ENCODE peak calls at places on chromosomes 7 and 10, in seven cellular contexts. One of them, this sample, is unnamed.
A peak's percentile ranks its signal among the peaks of the same experiment; 100 is the strongest.

GRCh38 chr7:28076421-28077163 is 104.0 kb downstream of the JAZF1 start:
- DNase-seq in H1: no peak
- DNase-seq in H9: no peak
- DNase-seq in IMR-90: no peak
- DNase-seq in mesendoderm: no peak
- DNase-seq in mesenchymal stem cell: peak; percentile 60
- DNase-seq in trophoblast cell: no peak
- DNase-seq in this sample: no peak

GRCh38 chr10:99695761-99696160 is 36.2 kb downstream of the COX15 start:
- DNase-seq in H1: no peak
- DNase-seq in H9: no peak
- DNase-seq in IMR-90: peak; percentile 72
- DNase-seq in mesendoderm: no peak
- DNase-seq in mesenchymal stem cell: no peak
- DNase-seq in trophoblast cell: no peak
- DNase-seq in this sample: no peak

GRCh38 chr7:157318015-157318706 is 18.6 kb upstream of the DNAJB6 start:
- DNase-seq in H1: no peak
- DNase-seq in H9: no peak
- DNase-seq in IMR-90: peak; percentile 71
- DNase-seq in mesendoderm: no peak
- DNase-seq in mesenchymal stem cell: peak; percentile 33
- DNase-seq in trophoblast cell: peak; percentile 50
- DNase-seq in this sample: no peak

GRCh38 chr10:101829561-101830315 is 11.5 kb upstream of the OGA start:
- DNase-seq in H1: peak; percentile 78
- DNase-seq in H9: peak; percentile 92
- DNase-seq in IMR-90: no peak
- DNase-seq in mesendoderm: peak; percentile 82
- DNase-seq in mesenchymal stem cell: no peak
- DNase-seq in trophoblast cell: no peak
- DNase-seq in this sample: peak; percentile 70

GRCh38 chr7:150970424-150970823 is 7.7 kb downstream of the KCNH2 start:
- DNase-seq in H1: no peak
- DNase-seq in H9: no peak
- DNase-seq in IMR-90: no peak
- DNase-seq in mesendoderm: no peak
- DNase-seq in mesenchymal stem cell: no peak
- DNase-seq in trophoblast cell: no peak
- DNase-seq in this sample: no peak

GRCh38 chr7:149450821-149451220 is 10.0 kb downstream of the ZNF777 start:
- DNase-seq in H1: no peak
- DNase-seq in H9: no peak
- DNase-seq in IMR-90: no peak
- DNase-seq in mesendoderm: no peak
- DNase-seq in mesenchymal stem cell: no peak
- DNase-seq in trophoblast cell: no peak
- DNase-seq in this sample: no peak

GRCh38 chr7:1445341-1445740 is 13.9 kb downstream of the MICALL2 start:
- DNase-seq in H1: no peak
- DNase-seq in H9: no peak
- DNase-seq in IMR-90: no peak
- DNase-seq in mesendoderm: no peak
- DNase-seq in mesenchymal stem cell: no peak
- DNase-seq in trophoblast cell: no peak
- DNase-seq in this sample: no peak

GRCh38 chr7:91892821-91893340 is 12.4 kb upstream of the MTERF1 start:
- DNase-seq in H1: no peak
- DNase-seq in H9: no peak
- DNase-seq in IMR-90: peak; percentile 53
- DNase-seq in mesendoderm: peak; percentile 44
- DNase-seq in mesenchymal stem cell: peak; percentile 39
- DNase-seq in trophoblast cell: no peak
- DNase-seq in this sample: peak; percentile 73

GRCh38 chr10:4498763-4499251 is 327.2 kb upstream of the AKR1E2 start:
- DNase-seq in H1: no peak
- DNase-seq in H9: no peak
- DNase-seq in IMR-90: peak; percentile 94
- DNase-seq in mesendoderm: no peak
- DNase-seq in mesenchymal stem cell: peak; percentile 83
- DNase-seq in trophoblast cell: no peak
- DNase-seq in this sample: no peak

GRCh38 chr10:74011762-74012161 is 13.8 kb downstream of the VCL start:
- DNase-seq in H1: no peak
- DNase-seq in H9: no peak
- DNase-seq in IMR-90: peak; percentile 89
- DNase-seq in mesendoderm: no peak
- DNase-seq in mesenchymal stem cell: peak; percentile 89
- DNase-seq in trophoblast cell: no peak
- DNase-seq in this sample: no peak

GRCh38 chr10:46270086-46270811 is 16.5 kb upstream of the ANTXRL start:
- DNase-seq in H1: no peak
- DNase-seq in H9: peak; percentile 20
- DNase-seq in IMR-90: no peak
- DNase-seq in mesendoderm: no peak
- DNase-seq in mesenchymal stem cell: no peak
- DNase-seq in trophoblast cell: no peak
- DNase-seq in this sample: no peak

GRCh38 chr10:42475168-42476098 is 162.9 kb downstream of the ZNF33B start:
- DNase-seq in H1: no peak
- DNase-seq in H9: no peak
- DNase-seq in IMR-90: peak; percentile 16
- DNase-seq in mesendoderm: no peak
- DNase-seq in mesenchymal stem cell: no peak
- DNase-seq in trophoblast cell: peak; percentile 5
- DNase-seq in this sample: no peak

GRCh38 chr7:82699773-82700186 is 256.2 kb upstream of the CACNA2D1 start:
- DNase-seq in H1: no peak
- DNase-seq in H9: no peak
- DNase-seq in IMR-90: peak; percentile 54
- DNase-seq in mesendoderm: peak; percentile 79
- DNase-seq in mesenchymal stem cell: peak; percentile 32
- DNase-seq in trophoblast cell: peak; percentile 70
- DNase-seq in this sample: no peak

GRCh38 chr7:99268361-99268908 is 4.2 kb upstream of the MYH16 start:
- DNase-seq in H1: no peak
- DNase-seq in H9: no peak
- DNase-seq in IMR-90: no peak
- DNase-seq in mesendoderm: no peak
- DNase-seq in mesenchymal stem cell: no peak
- DNase-seq in trophoblast cell: no peak
- DNase-seq in this sample: no peak

GRCh38 chr7:111255576-111255975 is 164.6 kb downstream of the LRRN3 start:
- DNase-seq in H1: no peak
- DNase-seq in H9: no peak
- DNase-seq in IMR-90: no peak
- DNase-seq in mesendoderm: no peak
- DNase-seq in mesenchymal stem cell: no peak
- DNase-seq in trophoblast cell: no peak
- DNase-seq in this sample: no peak

GRCh38 chr7:98282727-98283126 is 1.2 kb downstream of the BRI3 start:
- DNase-seq in H1: no peak
- DNase-seq in H9: no peak
- DNase-seq in IMR-90: no peak
- DNase-seq in mesendoderm: no peak
- DNase-seq in mesenchymal stem cell: peak; percentile 31
- DNase-seq in trophoblast cell: no peak
- DNase-seq in this sample: no peak

GRCh38 chr7:82247814-82248433 is 195.7 kb downstream of the CACNA2D1 start:
- DNase-seq in H1: no peak
- DNase-seq in H9: no peak
- DNase-seq in IMR-90: peak; percentile 7
- DNase-seq in mesendoderm: peak; percentile 39
- DNase-seq in mesenchymal stem cell: no peak
- DNase-seq in trophoblast cell: no peak
- DNase-seq in this sample: no peak

GRCh38 chr10:116274141-116274861 is 1.3 kb upstream of the GFRA1 start:
- DNase-seq in H1: peak; percentile 66
- DNase-seq in H9: peak; percentile 57
- DNase-seq in IMR-90: no peak
- DNase-seq in mesendoderm: peak; percentile 46
- DNase-seq in mesenchymal stem cell: peak; percentile 55
- DNase-seq in trophoblast cell: no peak
- DNase-seq in this sample: peak; percentile 41

GRCh38 chr7:99372275-99373085 is 2.0 kb upstream of the ARPC1B start:
- DNase-seq in H1: no peak
- DNase-seq in H9: no peak
- DNase-seq in IMR-90: peak; percentile 47
- DNase-seq in mesendoderm: no peak
- DNase-seq in mesenchymal stem cell: peak; percentile 57
- DNase-seq in trophoblast cell: peak; percentile 88
- DNase-seq in this sample: no peak

GRCh38 chr10:43871545-43871944 is 222.9 kb upstream of the ZNF32 start:
- DNase-seq in H1: peak; percentile 30
- DNase-seq in H9: no peak
- DNase-seq in IMR-90: no peak
- DNase-seq in mesendoderm: no peak
- DNase-seq in mesenchymal stem cell: no peak
- DNase-seq in trophoblast cell: no peak
- DNase-seq in this sample: no peak

GRCh38 chr10:43872644-43873043 is 224.0 kb upstream of the ZNF32 start:
- DNase-seq in H1: peak; percentile 14
- DNase-seq in H9: no peak
- DNase-seq in IMR-90: no peak
- DNase-seq in mesendoderm: no peak
- DNase-seq in mesenchymal stem cell: no peak
- DNase-seq in trophoblast cell: no peak
- DNase-seq in this sample: no peak

GRCh38 chr10:43868952-43869351 is 220.3 kb upstream of the ZNF32 start:
- DNase-seq in H1: peak; percentile 16
- DNase-seq in H9: no peak
- DNase-seq in IMR-90: no peak
- DNase-seq in mesendoderm: no peak
- DNase-seq in mesenchymal stem cell: no peak
- DNase-seq in trophoblast cell: no peak
- DNase-seq in this sample: no peak

GRCh38 chr10:43869669-43870322 is 221.1 kb upstream of the ZNF32 start:
- DNase-seq in H1: peak; percentile 24
- DNase-seq in H9: no peak
- DNase-seq in IMR-90: no peak
- DNase-seq in mesendoderm: no peak
- DNase-seq in mesenchymal stem cell: no peak
- DNase-seq in trophoblast cell: no peak
- DNase-seq in this sample: no peak

GRCh38 chr10:43871004-43871439 is 222.3 kb upstream of the ZNF32 start:
- DNase-seq in H1: peak; percentile 37
- DNase-seq in H9: no peak
- DNase-seq in IMR-90: no peak
- DNase-seq in mesendoderm: no peak
- DNase-seq in mesenchymal stem cell: no peak
- DNase-seq in trophoblast cell: no peak
- DNase-seq in this sample: no peak
- H2BK5ac ChIP-seq in H1: no peak overlapping the region
- H2BK5ac ChIP-seq in H9: no peak overlapping the region
- H2BK5ac ChIP-seq in IMR-90: peak overlapping the region; percentile 15
- H2BK5ac ChIP-seq in mesendoderm: no peak overlapping the region
- H2BK5ac ChIP-seq in mesenchymal stem cell: no peak overlapping the region
- H2BK5ac ChIP-seq in trophoblast cell: no peak overlapping the region
- H2BK5ac ChIP-seq in this sample: no peak overlapping the region

DNA sequence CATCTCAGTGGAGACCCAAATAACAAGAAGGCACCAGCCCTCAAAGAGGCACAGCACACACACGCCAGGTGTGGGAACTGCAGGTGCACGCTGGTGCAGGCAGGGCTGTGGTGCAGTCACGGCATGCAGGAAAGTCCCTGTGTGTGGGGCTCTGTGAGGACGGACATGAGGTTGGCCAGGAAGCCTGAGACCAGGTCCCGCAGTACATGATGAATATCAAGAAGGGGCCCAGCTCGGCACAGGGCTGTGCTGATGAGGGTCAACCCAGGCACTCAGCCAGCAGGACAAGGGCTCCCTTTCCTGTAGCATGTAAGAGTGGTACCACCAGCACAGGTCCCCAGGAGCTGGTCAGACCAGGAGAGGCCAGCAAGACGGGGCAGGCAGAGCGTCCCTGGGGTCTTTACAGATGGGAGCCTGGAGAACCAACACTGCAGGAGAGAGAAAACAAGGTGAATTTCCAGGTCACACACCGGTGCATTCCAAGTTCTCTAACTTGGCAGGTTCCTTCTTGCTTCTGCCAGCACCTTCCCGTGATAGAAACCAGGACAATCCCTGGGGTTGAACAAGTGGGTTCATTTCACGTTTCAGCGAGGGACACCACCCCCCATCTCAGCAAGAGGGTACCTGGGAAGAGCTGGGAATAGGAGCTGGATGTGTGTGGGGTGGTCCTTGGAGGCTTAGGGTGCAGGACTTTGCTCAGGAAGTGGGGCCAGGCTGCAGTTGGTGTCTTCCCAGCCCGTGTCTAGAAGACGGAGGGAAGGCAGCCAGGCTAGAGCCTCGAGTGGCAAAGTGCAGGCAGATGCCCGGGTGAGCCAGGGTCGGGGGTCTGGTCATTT is 244.8 kb upstream of the TCERG1L start:
- DNase-seq in H1: no peak
- DNase-seq in H9: no peak
- DNase-seq in IMR-90: no peak
- DNase-seq in mesendoderm: no peak
- DNase-seq in mesenchymal stem cell: no peak
- DNase-seq in trophoblast cell: no peak
- DNase-seq in this sample: no peak
- H4K8ac ChIP-seq in H1: no peak overlapping the region
- H4K8ac ChIP-seq in H9: no peak overlapping the region
- H4K8ac ChIP-seq in IMR-90: no peak overlapping the region
- H4K8ac ChIP-seq in mesendoderm: no peak overlapping the region
- H4K8ac ChIP-seq in mesenchymal stem cell: no peak overlapping the region
- H4K8ac ChIP-seq in trophoblast cell: no peak overlapping the region
- H4K8ac ChIP-seq in this sample: no peak overlapping the region

DNA sequence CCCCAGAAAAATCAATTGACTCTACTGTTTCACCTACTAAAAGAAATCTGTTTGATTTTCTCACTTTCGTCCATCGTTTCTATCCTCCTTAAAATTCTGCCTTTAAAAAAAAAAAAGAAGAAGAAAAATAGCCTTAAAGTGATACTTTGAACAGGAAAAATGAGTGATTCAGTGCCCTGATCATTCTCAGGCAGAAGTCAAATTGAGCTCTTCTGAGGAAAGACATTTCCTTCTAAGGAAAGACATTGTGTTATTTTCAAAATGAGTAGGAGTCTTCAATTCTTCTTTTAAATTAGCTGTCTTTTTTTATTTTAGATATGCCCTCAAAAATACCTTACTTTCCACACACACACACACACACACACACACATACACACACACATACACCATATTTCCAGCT is 270.5 kb downstream of the GATA3 start:
- DNase-seq in H1: no peak
- DNase-seq in H9: no peak
- DNase-seq in IMR-90: no peak
- DNase-seq in mesendoderm: no peak
- DNase-seq in mesenchymal stem cell: no peak
- DNase-seq in trophoblast cell: no peak
- DNase-seq in this sample: no peak
- H3K27ac ChIP-seq in H1: no peak overlapping the region
- H3K27ac ChIP-seq in H9: no peak overlapping the region
- H3K27ac ChIP-seq in IMR-90: no peak overlapping the region
- H3K27ac ChIP-seq in mesendoderm: no peak overlapping the region
- H3K27ac ChIP-seq in mesenchymal stem cell: no peak overlapping the region
- H3K27ac ChIP-seq in trophoblast cell: no peak overlapping the region
- H3K27ac ChIP-seq in this sample: no peak overlapping the region

DNA sequence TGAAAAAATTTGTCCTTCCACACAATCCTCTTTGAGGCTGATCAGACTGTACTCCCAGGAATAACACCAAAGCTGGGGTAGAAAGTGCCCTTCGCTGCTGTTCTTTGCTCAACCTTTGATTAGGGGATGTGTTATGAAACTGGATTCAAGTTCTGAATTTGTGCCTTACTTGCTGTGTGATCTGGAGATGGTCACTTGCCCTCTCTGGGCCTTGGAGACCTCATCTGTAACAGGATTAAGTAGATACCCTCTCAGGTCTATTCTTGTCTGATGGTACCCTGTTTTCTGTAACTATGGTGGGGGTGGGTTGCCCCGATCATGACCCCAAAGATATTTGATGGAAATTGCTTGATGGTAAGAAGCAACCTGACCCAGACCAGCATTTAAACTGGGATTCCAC is 368.5 kb downstream of the PLXNA4 start:
- DNase-seq in H1: no peak
- DNase-seq in H9: no peak
- DNase-seq in IMR-90: no peak
- DNase-seq in mesendoderm: no peak
- DNase-seq in mesenchymal stem cell: no peak
- DNase-seq in trophoblast cell: no peak
- DNase-seq in this sample: no peak
- H2BK5ac ChIP-seq in H1: no peak overlapping the region
- H2BK5ac ChIP-seq in H9: no peak overlapping the region
- H2BK5ac ChIP-seq in IMR-90: no peak overlapping the region
- H2BK5ac ChIP-seq in mesendoderm: no peak overlapping the region
- H2BK5ac ChIP-seq in mesenchymal stem cell: no peak overlapping the region
- H2BK5ac ChIP-seq in trophoblast cell: no peak overlapping the region
- H2BK5ac ChIP-seq in this sample: no peak overlapping the region